ENCODE peak calls at places on chromosomes 3 and 15, in eight cellular contexts. J, I, R, T, Y, P, K and C are unnamed samples. For H3K4me1, the result is how much of the 10 kb centered on the place peaks cover.

GRCh38 chr15:58329781-58330467 is 101.9 kb upstream of the LIPC start:
- DNase-seq in J (no peak), I (no peak), R (no peak), T (no peak), Y (no peak), P (no peak), K (no peak), C (no peak)

GRCh38 chr15:101347454-101347853 is 52.4 kb upstream of the SNRPA1 start:
- DNase-seq in J (no peak), I (no peak), R (no peak), T (no peak), Y (no peak), P (no peak), K (no peak), C (no peak)

GRCh38 chr3:147886889-147887288 is 477.7 kb downstream of the ZIC1 start:
- DNase-seq in J (no peak), I (no peak), R (no peak), T (no peak), Y (no peak), P (no peak), K (no peak), C (no peak)

GRCh38 chr3:25120666-25121065 is 307.4 kb upstream of the RARB start:
- DNase-seq in J (no peak), I (no peak), R (no peak), T (no peak), Y (no peak), P (no peak), K (peak), C (no peak)

GRCh38 chr15:57085267-57085666 is 166.8 kb downstream of the TCF12 start:
- DNase-seq in J (no peak), I (no peak), R (no peak), T (no peak), Y (no peak), P (no peak), K (no peak), C (no peak)

GRCh38 chr15:57821826-57822225 is 115.3 kb downstream of the POLR2M start:
- DNase-seq in J (no peak), I (no peak), R (no peak), T (no peak), Y (no peak), P (no peak), K (no peak), C (no peak)

GRCh38 chr3:71262368-71263265 is 320.9 kb downstream of the FOXP1 start:
- DNase-seq in J (no peak), I (no peak), R (no peak), T (no peak), Y (no peak), P (no peak), K (no peak), C (no peak)

GRCh38 chr15:68821190-68821897 is 649 bp upstream of the ANP32A start:
- DNase-seq in J (no peak), I (no peak), R (peak), T (no peak), Y (no peak), P (no peak), K (no peak), C (no peak)

GRCh38 chr3:14876942-14877341 is 58.2 kb downstream of the FGD5 start:
- DNase-seq in J (peak), I (peak), R (no peak), T (no peak), Y (peak), P (peak), K (peak), C (no peak)

GRCh38 chr3:16907245-16907644 is 22.5 kb downstream of the PLCL2 start:
- DNase-seq in J (no peak), I (no peak), R (no peak), T (no peak), Y (no peak), P (no peak), K (no peak), C (no peak)

GRCh38 chr3:61227799-61228198 is 23.5 kb downstream of the FHIT start:
- DNase-seq in J (no peak), I (no peak), R (no peak), T (no peak), Y (no peak), P (no peak), K (no peak), C (no peak)

GRCh38 chr15:74631087-74631385 is 15.4 kb downstream of the CLK3 start:
- DNase-seq in J (no peak), I (no peak), R (no peak), T (no peak), Y (no peak), P (no peak), K (no peak), C (no peak)

GRCh38 chr15:57751177-57751800 is 44.8 kb downstream of the POLR2M start:
- DNase-seq in J (no peak), I (no peak), R (peak), T (peak), Y (no peak), P (no peak), K (no peak), C (no peak)

GRCh38 chr3:161323926-161324621 is 47.2 kb downstream of the SPTSSB start:
- DNase-seq in J (no peak), I (no peak), R (no peak), T (no peak), Y (no peak), P (no peak), K (no peak), C (no peak)

GRCh38 chr15:78265752-78266224 is 1.4 kb downstream of the DNAJA4 start:
- DNase-seq in J (no peak), I (no peak), R (no peak), T (no peak), Y (no peak), P (no peak), K (peak), C (no peak)

GRCh38 chr15:85752591-85752990 is 42.1 kb downstream of the KLHL25 start:
- DNase-seq in J (no peak), I (no peak), R (no peak), T (no peak), Y (no peak), P (no peak), K (peak), C (no peak)

GRCh38 chr3:159616234-159616825 is 372.3 kb upstream of the IL12A start:
- DNase-seq in J (no peak), I (peak), R (no peak), T (no peak), Y (no peak), P (no peak), K (peak), C (no peak)

GRCh38 chr3:65752636-65753035 is 286.1 kb downstream of the MAGI1 start:
- DNase-seq in J (no peak), I (no peak), R (no peak), T (no peak), Y (no peak), P (no peak), K (no peak), C (no peak)

GRCh38 chr3:195522254-195523023 is 20.7 kb downstream of the PPP1R2 start:
- DNase-seq in J (no peak), I (no peak), R (peak), T (no peak), Y (no peak), P (no peak), K (no peak), C (no peak)

GRCh38 chr3:149282836-149283235 is 50.6 kb downstream of the TM4SF18 start:
- DNase-seq in J (no peak), I (no peak), R (no peak), T (no peak), Y (no peak), P (no peak), K (no peak), C (no peak)

GRCh38 chr3:119469378-119470189 is 821 bp downstream of the POGLUT1 start:
- DNase-seq in J (no peak), I (no peak), R (no peak), T (peak), Y (no peak), P (no peak), K (no peak), C (no peak)

GRCh38 chr3:184574552-184575430 is 13.2 kb downstream of the EPHB3 start:
- DNase-seq in J (no peak), I (no peak), R (no peak), T (no peak), Y (no peak), P (no peak), K (no peak), C (no peak)

GRCh38 chr3:4426782-4427344 is 40.2 kb downstream of the SUMF1 start:
- DNase-seq in J (no peak), I (no peak), R (no peak), T (peak), Y (no peak), P (no peak), K (peak), C (no peak)

GRCh38 chr15:74442063-74442462 is 8.3 kb upstream of the SEMA7A start:
- DNase-seq in J (no peak), I (no peak), R (no peak), T (no peak), Y (no peak), P (no peak), K (no peak), C (no peak)

GRCh38 chr15:97791824-97792792 is 168.4 kb upstream of the ARRDC4 start:
- DNase-seq in J (no peak), I (no peak), R (no peak), T (no peak), Y (no peak), P (no peak), K (no peak), C (no peak)

GRCh38 chr15:92653836-92654524 is 1.6 kb downstream of the FAM174B start:
- DNase-seq in J (no peak), I (no peak), R (no peak), T (no peak), Y (no peak), P (no peak), K (no peak), C (no peak)

GRCh38 chr3:153029350-153029749 is 132.7 kb upstream of the RAP2B start:
- DNase-seq in J (no peak), I (no peak), R (no peak), T (no peak), Y (no peak), P (no peak), K (no peak), C (no peak)

GRCh38 chr3:72738752-72739520 is 109.3 kb downstream of the SHQ1 start:
- DNase-seq in J (no peak), I (peak), R (peak), T (no peak), Y (peak), P (no peak), K (peak), C (peak)

GRCh38 chr3:88809993-88810392 is 297.4 kb upstream of the EPHA3 start:
- DNase-seq in J (no peak), I (no peak), R (no peak), T (no peak), Y (no peak), P (no peak), K (no peak), C (no peak)

GRCh38 chr3:74630602-74631001 is 16.1 kb upstream of the CNTN3 start:
- DNase-seq in J (no peak), I (no peak), R (no peak), T (no peak), Y (no peak), P (no peak), K (no peak), C (no peak)

GRCh38 chr3:48155122-48155521 is 33.1 kb downstream of the CDC25A start:
- DNase-seq in J (no peak), I (no peak), R (no peak), T (no peak), Y (no peak), P (no peak), K (no peak), C (no peak)

GRCh38 chr15:62900071-62900812 is 142.3 kb upstream of the TPM1 start:
- DNase-seq in J (no peak), I (no peak), R (no peak), T (no peak), Y (no peak), P (no peak), K (no peak), C (no peak)
- H3K4me1 ChIP-seq in J (under half), I (half or more), R (under half), T (under half), Y (under half), P (under half), K (half or more), C (under half)

DNA sequence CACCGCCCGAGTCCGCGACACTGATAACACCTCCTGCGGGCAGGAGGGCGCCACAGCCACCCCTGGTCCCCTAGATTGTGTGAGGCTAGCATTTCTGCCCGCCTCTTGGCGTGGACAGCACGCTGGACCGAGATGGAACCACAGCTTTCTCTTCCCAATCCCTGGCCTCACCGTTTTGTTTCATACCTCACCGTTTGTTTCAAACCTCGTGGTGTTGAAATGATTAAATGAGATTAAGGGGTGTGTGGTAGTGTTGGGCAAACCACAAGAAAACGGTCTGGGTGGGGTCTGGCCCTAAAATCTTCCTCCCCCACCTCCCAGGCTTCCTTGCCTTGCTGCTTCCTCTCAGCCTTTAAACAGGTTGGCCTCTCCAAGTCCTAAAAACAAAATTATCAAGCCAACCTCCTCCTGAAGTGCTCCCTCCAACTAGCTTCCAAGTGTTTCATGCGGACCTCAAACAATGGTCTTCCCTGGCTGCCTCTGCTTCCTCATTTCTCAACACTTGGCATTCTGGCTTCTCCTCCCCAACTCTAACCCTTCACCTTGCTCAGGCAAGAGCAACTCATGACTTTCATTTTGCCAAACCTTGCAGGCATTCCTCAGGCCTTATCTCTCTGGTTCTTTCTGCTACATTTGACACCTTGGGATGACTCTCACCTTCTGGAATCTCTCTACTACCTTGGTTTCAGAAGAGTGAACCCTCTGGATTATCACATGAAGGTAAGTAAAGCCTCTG is 1.4 kb upstream of the ATP13A3 start:
- DNase-seq in J (no peak), I (no peak), R (no peak), T (peak), Y (no peak), P (peak), K (no peak), C (no peak)
- H3K4me1 ChIP-seq in J (half or more), I (under half), R (under half), T (under half), Y (under half), P (under half), K (under half), C (under half)

GRCh38 chr3:30618508-30618907 is 12.1 kb downstream of the TGFBR2 start:
- DNase-seq in J (no peak), I (no peak), R (no peak), T (no peak), Y (no peak), P (no peak), K (no peak), C (no peak)

GRCh38 chr3:30623375-30623774 is 17.0 kb downstream of the TGFBR2 start:
- DNase-seq in J (no peak), I (no peak), R (no peak), T (no peak), Y (no peak), P (no peak), K (no peak), C (no peak)

GRCh38 chr3:30620402-30621360 is 14.3 kb downstream of the TGFBR2 start:
- DNase-seq in J (no peak), I (no peak), R (no peak), T (no peak), Y (no peak), P (no peak), K (no peak), C (no peak)

GRCh38 chr3:30619318-30619717 is 12.9 kb downstream of the TGFBR2 start:
- DNase-seq in J (no peak), I (no peak), R (no peak), T (no peak), Y (no peak), P (no peak), K (no peak), C (no peak)

GRCh38 chr3:30622047-30622545 is 15.7 kb downstream of the TGFBR2 start:
- DNase-seq in J (no peak), I (no peak), R (no peak), T (no peak), Y (no peak), P (no peak), K (no peak), C (no peak)
- H3K4me1 ChIP-seq in J (half or more), I (half or more), R (under half), T (under half), Y (under half), P (under half), K (half or more), C (half or more)

GRCh38 chr3:52040600-52040999 is 15.8 kb downstream of the DUSP7 start:
- DNase-seq in J (no peak), I (no peak), R (no peak), T (no peak), Y (no peak), P (no peak), K (no peak), C (no peak)
- H3K4me1 ChIP-seq in J (half or more), I (under half), R (under half), T (under half), Y (under half), P (under half), K (under half), C (under half)

GRCh38 chr3:127417709-127418559 is 130.1 kb upstream of the PRR20G start:
- DNase-seq in J (no peak), I (peak), R (no peak), T (no peak), Y (no peak), P (peak), K (no peak), C (no peak)

GRCh38 chr3:127419641-127420354 is 132.0 kb upstream of the PRR20G start:
- DNase-seq in J (no peak), I (no peak), R (no peak), T (no peak), Y (no peak), P (peak), K (no peak), C (no peak)

GRCh38 chr3:127420355-127420655 is 132.5 kb upstream of the PRR20G start:
- DNase-seq in J (no peak), I (no peak), R (no peak), T (no peak), Y (no peak), P (peak), K (no peak), C (no peak)

GRCh38 chr3:127418560-127419099 is 130.8 kb upstream of the PRR20G start:
- DNase-seq in J (no peak), I (no peak), R (no peak), T (no peak), Y (no peak), P (peak), K (no peak), C (no peak)

DNA sequence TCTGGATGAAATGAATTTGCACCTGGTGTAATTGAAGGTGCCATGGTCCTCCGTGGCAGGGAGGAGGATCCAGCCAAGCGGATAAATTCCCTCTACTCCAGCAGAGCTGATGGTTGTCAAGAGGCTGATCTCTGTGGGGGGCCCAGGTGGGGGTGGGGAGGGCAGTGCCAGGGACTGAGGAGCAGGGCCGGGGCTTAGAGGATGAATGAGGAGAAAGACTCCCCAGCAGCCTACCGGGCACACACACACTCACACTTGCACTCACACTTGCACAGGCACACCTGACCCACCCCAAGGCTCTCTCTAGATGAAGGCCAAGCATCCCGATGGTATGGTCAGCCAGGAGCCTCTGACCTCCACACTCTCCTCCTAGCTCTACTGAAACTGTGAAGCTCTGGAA is 131.3 kb upstream of the PRR20G start:
- DNase-seq in J (no peak), I (no peak), R (no peak), T (no peak), Y (no peak), P (peak), K (no peak), C (no peak)
- H3K4me1 ChIP-seq in J (under half), I (under half), R (half or more), T (under half), Y (under half), P (under half), K (under half), C (under half)

GRCh38 chr15:63539517-63539916 is 35.1 kb downstream of the USP3 start:
- DNase-seq in J (no peak), I (no peak), R (no peak), T (no peak), Y (no peak), P (no peak), K (peak), C (no peak)
- H3K4me1 ChIP-seq in J (under half), I (under half), R (under half), T (under half), Y (under half), P (under half), K (under half), C (under half)

DNA sequence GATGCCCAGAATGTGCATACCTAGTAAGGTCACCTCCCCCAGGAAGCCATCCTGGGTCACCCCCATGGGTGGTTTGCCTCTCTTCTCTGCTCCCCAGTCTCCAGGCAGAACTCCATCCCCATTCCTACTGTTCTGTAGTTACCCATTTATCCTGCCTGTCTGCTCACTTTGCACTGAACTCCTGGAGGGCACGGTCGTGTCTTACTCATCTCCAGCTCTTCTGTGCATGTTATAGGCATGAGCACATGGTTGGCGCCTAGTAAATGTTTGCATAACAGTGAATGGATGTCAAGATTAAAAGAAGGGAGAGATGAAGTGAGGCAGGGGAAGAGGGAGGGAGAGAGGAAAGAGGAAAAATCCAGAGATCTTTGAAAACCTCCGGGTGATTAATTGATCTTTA is 208.4 kb upstream of the TRIM42 start:
- DNase-seq in J (no peak), I (no peak), R (no peak), T (no peak), Y (no peak), P (no peak), K (no peak), C (no peak)
- H3K4me1 ChIP-seq in J (under half), I (under half), R (under half), T (under half), Y (under half), P (under half), K (under half), C (under half)